ENCODE peak calls at places on chromosomes 16 and 17, in four cellular contexts. K, O, M and P are unnamed samples.

GRCh38 chr16:89094252-89094901 is 725 bp downstream of the ACSF3 start:
- DNase-seq in K (no peak), O (peak; percentile 27), M (no peak), P (no peak)

GRCh38 chr17:7632492-7632894 is 2.6 kb downstream of the SHBG start:
- DNase-seq in K (no peak), O (peak; percentile 25), M (peak; percentile 47), P (no peak)

GRCh38 chr17:74133726-74134125 is 69.8 kb upstream of the RPL38 start:
- DNase-seq in K (no peak), O (no peak), M (no peak), P (no peak)

GRCh38 chr16:86300746-86301480 is 209.4 kb upstream of the FOXF1 start:
- DNase-seq in K (no peak), O (no peak), M (peak; percentile 33), P (no peak)

GRCh38 chr17:49557204-49558024 is 18.3 kb upstream of the NXPH3 start:
- DNase-seq in K (peak; percentile 52), O (peak; percentile 73), M (peak; percentile 61), P (peak; percentile 43)

GRCh38 chr17:36629252-36629847 is 28.0 kb downstream of the MRM1 start:
- DNase-seq in K (peak; percentile 28), O (peak; percentile 99), M (peak; percentile 93), P (peak; percentile 58)

GRCh38 chr16:56933828-56934598 is 2.1 kb downstream of the HERPUD1 start:
- DNase-seq in K (no peak), O (no peak), M (no peak), P (no peak)

GRCh38 chr17:77618731-77619130 is 339.8 kb upstream of the TNRC6C start:
- DNase-seq in K (no peak), O (no peak), M (no peak), P (no peak)

GRCh38 chr17:39174907-39175694 is 9.1 kb upstream of the ARL5C start:
- DNase-seq in K (peak; percentile 42), O (peak; percentile 92), M (peak; percentile 76), P (peak; percentile 63)

GRCh38 chr17:40536731-40537171 is 28.5 kb downstream of the CCR7 start:
- DNase-seq in K (no peak), O (peak; percentile 68), M (peak; percentile 51), P (no peak)

GRCh38 chr17:77439382-77440013 is 298.7 kb downstream of the SEC14L1 start:
- DNase-seq in K (no peak), O (no peak), M (no peak), P (no peak)

GRCh38 chr16:80718480-80719220 is 85.7 kb downstream of the CDYL2 start:
- DNase-seq in K (peak; percentile 68), O (peak; percentile 76), M (no peak), P (no peak)

GRCh38 chr16:57694556-57695377 is at the start of gene DRC7:
- DNase-seq in K (peak; percentile 39), O (peak; percentile 68), M (peak; percentile 69), P (peak; percentile 85)